ENCODE peak calls at places on chromosome 11, in eight cellular contexts. Q is endothelial cell of umbilical vein, X is H1, G is HCT116, D is K562, A is GM12878, Z is SK-N-SH, L is HepG2. N is an unnamed sample.

GRCh38 chr11:8257003-8257664 is 6.5 kb downstream of the LMO1 start:
- DNase-seq in X (no peak), G (no peak), D (no peak), Z (no peak), A (no peak), L (no peak), Q (no peak), N (no peak)

GRCh38 chr11:75023446-75024067 is 34.8 kb downstream of the NEU3 start:
- DNase-seq in Z (no peak), A (no peak), D (no peak), G (no peak), L (no peak), Q (no peak), X (no peak), N (no peak)

GRCh38 chr11:109423860-109424190 is 1.8 kb downstream of the C11orf87 start:
- DNase-seq in A (no peak), X (no peak), Q (no peak), L (no peak), G (no peak), Z (peak; percentile 15), D (no peak), N (no peak)

GRCh38 chr11:111449696-111450479 is 62.3 kb downstream of the BTG4 start:
- DNase-seq in D (no peak), A (no peak), G (no peak), Q (no peak), L (no peak), Z (peak; percentile 3), X (no peak), N (no peak)

GRCh38 chr11:74926304-74927030 is 22.4 kb downstream of the XRRA1 start:
- DNase-seq in Q (no peak), D (no peak), A (no peak), X (no peak), Z (no peak), L (no peak), G (no peak), N (no peak)

GRCh38 chr11:74265256-74265655 is 46.2 kb downstream of the P4HA3 start:
- DNase-seq in Z (no peak), Q (no peak), X (no peak), D (no peak), L (no peak), A (no peak), G (no peak), N (no peak)

GRCh38 chr11:134223066-134223465 is 701 bp downstream of the NCAPD3 start:
- DNase-seq in G (no peak), A (no peak), D (no peak), X (no peak), Z (no peak), L (no peak), Q (peak; percentile 9), N (no peak)

GRCh38 chr11:121318848-121319834 is 26.6 kb downstream of the SC5D start:
- DNase-seq in L (peak; percentile 30), X (no peak), G (peak; percentile 32), D (no peak), Q (peak; percentile 44), A (no peak), Z (peak; percentile 68), N (no peak)

GRCh38 chr11:128505449-128506058 is 81.8 kb downstream of the ETS1 start:
- DNase-seq in Z (peak; percentile 45), A (no peak), X (no peak), L (no peak), D (no peak), Q (no peak), G (no peak), N (no peak)
- H3K9ac ChIP-seq in Z (no peak overlapping the region), A (no peak overlapping the region), X (no peak overlapping the region), L (no peak overlapping the region), D (no peak overlapping the region), Q (no peak overlapping the region), G (no peak overlapping the region), N (no peak overlapping the region)

GRCh38 chr11:117199061-117199915 is at the start of gene TAGLN:
- DNase-seq in A (no peak), G (no peak), X (peak; percentile 86), L (peak; percentile 21), Q (peak; percentile 37), Z (no peak), D (no peak), N (no peak)
- TF ChIP-seq POLR2AphosphoS5 in A (no peak), G (no peak), X (peak; percentile 84), L (no peak), Q (peak; percentile 62), Z (no peak), D (no peak), N (no peak)

GRCh38 chr11:28820296-28820989 is 712.3 kb downstream of the METTL15 start:
- DNase-seq in G (no peak), L (no peak), Q (no peak), A (no peak), X (no peak), Z (no peak), D (no peak), N (no peak)
- H3K9ac ChIP-seq in G (no peak overlapping the region), L (no peak overlapping the region), Q (no peak overlapping the region), A (no peak overlapping the region), X (no peak overlapping the region), Z (no peak overlapping the region), D (no peak overlapping the region), N (no peak overlapping the region)

DNA sequence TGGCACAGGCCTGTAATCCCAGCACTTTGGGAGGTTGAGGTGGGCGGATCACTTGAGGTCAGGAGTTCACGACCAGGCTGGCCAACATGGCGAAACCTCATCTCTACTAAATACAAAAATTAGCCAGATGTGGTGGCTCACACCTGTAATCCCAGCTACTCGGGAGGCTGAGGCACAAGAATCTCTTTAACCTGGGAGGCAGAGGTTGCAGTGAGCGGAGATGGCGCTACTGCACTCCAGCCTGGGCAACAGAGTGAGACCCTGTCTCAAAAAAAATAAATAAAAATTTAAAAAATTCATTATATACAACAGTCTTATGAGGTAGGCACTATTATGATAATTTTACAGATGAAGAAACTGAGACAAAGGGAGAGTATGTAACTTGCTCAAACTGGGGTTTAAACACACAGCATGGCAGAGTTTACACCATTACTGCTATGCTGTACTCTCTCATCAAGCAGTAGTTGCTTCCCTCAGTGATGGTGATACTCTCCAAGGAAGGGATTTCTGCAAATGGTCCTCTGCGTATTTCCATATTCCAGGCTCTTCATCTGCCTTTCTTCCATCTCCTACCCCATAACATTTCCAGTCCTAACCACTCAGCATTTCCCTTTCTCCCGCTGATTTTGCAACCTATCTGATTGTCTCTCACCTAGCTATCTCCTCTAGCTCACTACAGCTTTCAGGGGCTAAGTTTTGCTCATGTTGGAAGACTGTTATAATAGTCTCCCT is 95.3 kb downstream of the CCDC83 start:
- DNase-seq in A (no peak), Q (no peak), Z (no peak), G (no peak), L (no peak), X (no peak), D (no peak), N (no peak)
- TF ChIP-seq POLR2AphosphoS5 in A (peak; percentile 51), Q (peak; percentile 18), Z (no peak), G (no peak), L (no peak), X (no peak), D (no peak), N (no peak)

GRCh38 chr11:69259072-69259471 is 34.9 kb upstream of the MYEOV start:
- DNase-seq in Z (no peak), A (no peak), L (no peak), G (no peak), X (no peak), D (no peak), Q (no peak), N (no peak)
- H3K9ac ChIP-seq in Z (no peak overlapping the region), A (no peak overlapping the region), L (no peak overlapping the region), G (no peak overlapping the region), X (no peak overlapping the region), D (no peak overlapping the region), Q (no peak overlapping the region), N (no peak overlapping the region)

GRCh38 chr11:124897681-124898680 is at the start of gene ROBO4:
- DNase-seq in Q (peak; percentile 87), L (peak; percentile 22), G (peak; percentile 22), A (no peak), X (no peak), Z (peak; percentile 15), D (no peak), N (no peak)

GRCh38 chr11:124900464-124900863 is 2.8 kb upstream of the ROBO4 start:
- DNase-seq in A (no peak), D (no peak), G (peak; percentile 23), Q (peak; percentile 75), L (peak; percentile 25), X (no peak), Z (peak; percentile 5), N (no peak)

GRCh38 chr11:124899376-124900145 is 1.9 kb upstream of the ROBO4 start:
- DNase-seq in X (no peak), A (no peak), L (no peak), Q (peak; percentile 56), D (no peak), G (no peak), Z (peak; percentile 29), N (no peak)

GRCh38 chr11:124896821-124897391 is 759 bp downstream of the ROBO4 start:
- DNase-seq in Z (peak; percentile 12), Q (no peak), G (no peak), D (no peak), X (no peak), L (no peak), A (no peak), N (no peak)

DNA sequence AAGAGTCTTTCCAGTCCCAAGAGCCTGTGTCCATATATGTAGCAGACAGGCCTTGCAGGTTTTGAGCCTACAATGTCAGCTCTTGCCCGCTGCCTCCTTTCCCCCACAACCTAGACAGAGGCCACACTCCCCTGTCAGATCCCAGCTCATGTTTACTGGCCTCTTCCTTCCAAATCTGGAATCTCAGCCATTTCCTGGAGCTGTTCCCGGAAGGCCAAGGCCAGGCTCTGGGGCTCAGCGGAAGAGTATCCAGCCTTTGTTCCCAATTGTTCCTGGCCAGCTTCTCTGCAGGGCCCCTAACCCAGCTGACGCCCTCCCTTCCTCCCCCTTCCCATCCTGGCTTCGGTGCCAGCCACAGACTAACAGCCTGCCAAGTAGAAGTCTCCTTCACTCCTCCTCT is 1.0 kb upstream of the ROBO4 start:
- DNase-seq in G (no peak), Q (peak; percentile 93), X (no peak), Z (peak; percentile 20), A (no peak), L (peak; percentile 44), D (no peak), N (no peak)
- TF ChIP-seq POLR2AphosphoS5 in G (peak; percentile 6), Q (peak; percentile 98), X (no peak), Z (no peak), A (no peak), L (no peak), D (no peak), N (no peak)

DNA sequence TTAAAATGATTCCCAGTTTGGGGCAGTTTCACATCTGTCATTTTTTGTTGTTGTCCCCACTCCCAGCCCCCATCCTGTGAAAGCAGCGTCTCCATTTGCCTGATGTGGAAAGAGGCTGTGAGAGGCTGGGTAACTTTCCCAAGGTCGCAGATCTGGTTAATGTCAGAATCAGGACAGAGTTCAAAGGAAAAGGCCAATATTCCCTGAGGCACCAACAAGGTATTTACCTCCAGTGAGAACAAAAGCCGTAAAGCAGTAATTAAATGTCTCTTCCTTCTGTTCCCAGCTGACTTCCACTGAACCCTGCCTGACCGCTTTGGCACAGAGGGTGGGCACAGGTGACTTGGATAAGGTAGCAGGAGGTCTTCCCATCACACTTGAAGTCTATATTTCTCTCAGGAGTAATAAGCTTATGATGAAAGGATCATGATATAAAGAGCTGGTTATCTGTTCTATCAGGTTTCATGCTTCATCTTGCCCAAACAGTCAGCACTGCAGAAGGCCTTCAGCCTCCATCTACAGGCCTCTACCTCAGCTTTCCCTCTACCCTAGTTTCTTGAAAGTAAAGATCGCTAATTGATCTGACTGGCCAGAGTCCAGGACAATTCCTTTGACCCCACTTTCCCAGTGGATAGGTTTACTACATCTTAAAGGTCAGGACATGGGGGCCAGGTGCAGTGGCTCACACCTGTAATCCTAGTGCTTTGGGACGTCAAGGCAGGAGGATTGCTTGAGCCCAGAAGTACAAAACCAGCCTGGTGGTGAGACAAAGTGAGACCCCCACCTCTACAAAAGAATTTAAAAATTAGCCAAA is 9.4 kb downstream of the C11orf91 start:
- DNase-seq in L (peak; percentile 78), X (no peak), G (peak; percentile 59), A (no peak), D (no peak), Q (no peak), Z (no peak), N (no peak)
- H3K9ac ChIP-seq in L (peak overlapping the region; percentile 12), X (no peak overlapping the region), G (peak overlapping the region; percentile 57), A (no peak overlapping the region), D (no peak overlapping the region), Q (peak overlapping the region; percentile 93), Z (peak overlapping the region; percentile 85), N (no peak overlapping the region)